ENCODE peak calls at places on chromosomes 4 and X, in eight cellular contexts. Z is adrenal gland; C is activated effector memory CD4-positive, alpha-beta T cell treated with anti-CD3 and anti-CD28 coated beads, Interleukin-2, amount 50 U/mL, for 16 hours; O is NCI-H1092 treated with DMSO at 0.1 percent for 48 hours; G is LoVo; D is progenitor cell of endocrine pancreas; K is kidney tubule cell; S is HT1080. V is an unnamed sample.

GRCh38 chr4:71303850-71304249 is 35.0 kb upstream of the SLC4A4 start:
- DNase-seq in C (no peak), D (no peak), G (no peak), O (no peak), K (no peak), S (no peak), Z (no peak), V (no peak)

GRCh38 chr4:158182736-158183135 is 9.9 kb upstream of the GASK1B start:
- DNase-seq in O (peak; percentile 1), Z (no peak), K (no peak), G (no peak), S (no peak), D (no peak), C (no peak), V (no peak)

GRCh38 chr4:22932326-22932725 is 239.6 kb downstream of the GBA3 start:
- DNase-seq in D (no peak), O (no peak), Z (no peak), C (no peak), G (no peak), S (no peak), K (no peak), V (no peak)

GRCh38 chrX:131816551-131817136 is 206.5 kb upstream of the STK26 start:
- DNase-seq in G (peak; percentile 61), S (no peak), Z (no peak), C (peak; percentile 78), K (peak; percentile 84), D (no peak), O (no peak), V (peak; percentile 16)

GRCh38 chrX:23904096-23904495 is 3.6 kb downstream of the APOO start:
- DNase-seq in G (no peak), S (peak; percentile 13), D (no peak), O (no peak), C (no peak), Z (no peak), K (peak; percentile 27), V (no peak)

GRCh38 chr4:110049951-110050925 is 137.6 kb downstream of the EGF start:
- DNase-seq in D (peak; percentile 18), K (peak; percentile 31), S (peak; percentile 24), C (peak; percentile 75), Z (peak; percentile 80), G (peak; percentile 43), O (peak; percentile 8), V (no peak)

GRCh38 chr4:56276547-56276946 is 110.7 kb downstream of the AASDH start:
- DNase-seq in G (no peak), C (no peak), K (peak; percentile 16), O (no peak), S (peak; percentile 55), Z (no peak), D (no peak), V (no peak)

GRCh38 chr4:169115897-169116254 is 105.8 kb upstream of the CBR4 start:
- DNase-seq in Z (no peak), G (peak; percentile 79), C (no peak), S (peak; percentile 97), K (peak; percentile 99), O (no peak), D (no peak), V (no peak)

GRCh38 chrX:31353095-31353494 is 281.3 kb upstream of the FTHL17 start:
- DNase-seq in D (no peak), C (no peak), K (peak; percentile 82), G (no peak), O (no peak), Z (no peak), S (peak; percentile 52), V (no peak)

GRCh38 chr4:19575959-19576358 is 675.7 kb upstream of the SLIT2 start:
- DNase-seq in G (no peak), K (peak; percentile 54), D (no peak), O (no peak), C (no peak), S (peak; percentile 5), Z (no peak), V (no peak)

GRCh38 chrX:38347136-38347535 is 5.3 kb upstream of the OTC start:
- DNase-seq in Z (no peak), K (peak; percentile 78), C (no peak), S (peak; percentile 84), D (no peak), G (no peak), O (no peak), V (no peak)

GRCh38 chrX:114962209-114962608 is 55.2 kb downstream of the IL13RA2 start:
- DNase-seq in D (no peak), G (no peak), O (no peak), C (no peak), K (no peak), Z (no peak), S (no peak), V (no peak)

GRCh38 chr4:47747846-47748494 is 89.9 kb downstream of the CORIN start:
- DNase-seq in Z (no peak), S (no peak), C (no peak), G (no peak), O (no peak), D (no peak), K (no peak), V (no peak)

GRCh38 chrX:37993857-37994619 is 12.3 kb upstream of the SYTL5 start:
- DNase-seq in C (no peak), K (peak; percentile 51), O (peak; percentile 43), S (peak; percentile 33), G (no peak), D (no peak), Z (no peak), V (no peak)

GRCh38 chr4:121938282-121939092 is 13.4 kb downstream of the TRPC3 start:
- DNase-seq in Z (no peak), D (no peak), S (peak; percentile 24), K (peak; percentile 28), C (no peak), G (no peak), O (no peak), V (no peak)

GRCh38 chr4:158410272-158410671 is 111.4 kb upstream of the RXFP1 start:
- DNase-seq in Z (no peak), K (no peak), S (peak; percentile 38), G (no peak), C (no peak), D (no peak), O (no peak), V (no peak)

GRCh38 chr4:135804785-135805184 is 1603.2 kb upstream of the PABPC4L start:
- DNase-seq in K (no peak), C (no peak), O (no peak), D (no peak), G (no peak), Z (no peak), S (no peak), V (no peak)

GRCh38 chr4:11423465-11423864 is 5.2 kb downstream of the HS3ST1 start:
- DNase-seq in O (no peak), C (no peak), Z (no peak), D (no peak), S (no peak), G (no peak), K (no peak), V (no peak)

GRCh38 chr4:85092943-85093342 is 126.5 kb upstream of the WDFY3 start:
- DNase-seq in D (no peak), S (no peak), C (no peak), K (no peak), O (no peak), G (no peak), Z (no peak), V (no peak)

GRCh38 chr4:167032876-167033275 is 201.4 kb downstream of the SPOCK3 start:
- DNase-seq in O (no peak), D (no peak), G (no peak), K (peak; percentile 20), S (no peak), C (no peak), Z (no peak), V (no peak)

GRCh38 chr4:126238010-126238409 is 923.3 kb downstream of the FAT4 start:
- DNase-seq in C (no peak), O (no peak), K (no peak), G (no peak), Z (no peak), S (no peak), D (no peak), V (no peak)

GRCh38 chr4:110854021-110854678 is 231.3 kb upstream of the PITX2 start:
- DNase-seq in G (peak; percentile 76), O (no peak), D (no peak), Z (no peak), S (peak; percentile 88), C (no peak), K (peak; percentile 81), V (no peak)

GRCh38 chr4:73707918-73708577 is 32.3 kb upstream of the CXCL8 start:
- DNase-seq in K (peak; percentile 82), D (no peak), Z (peak; percentile 86), S (peak; percentile 88), O (no peak), G (peak; percentile 81), C (no peak), V (no peak)

GRCh38 chr4:110184124-110184790 is 14.2 kb downstream of the ELOVL6 start:
- DNase-seq in G (no peak), Z (no peak), S (peak; percentile 71), D (no peak), C (no peak), O (no peak), K (peak; percentile 88), V (no peak)

GRCh38 chr4:74414149-74414809 is 30.7 kb upstream of the AREG start:
- DNase-seq in Z (no peak), D (no peak), C (no peak), K (no peak), G (no peak), O (no peak), S (no peak), V (no peak)

GRCh38 chr4:151537726-151538125 is 128.8 kb downstream of the FHIP1A start:
- DNase-seq in G (no peak), O (no peak), S (peak; percentile 48), Z (no peak), D (no peak), K (no peak), C (no peak), V (no peak)

GRCh38 chrX:108584617-108585211 is 145.1 kb downstream of the COL4A5 start:
- DNase-seq in S (peak; percentile 0), D (no peak), O (no peak), G (no peak), Z (no peak), K (no peak), C (no peak), V (no peak)

GRCh38 chr4:156976147-156976546 is 4.5 kb upstream of the PDGFC start:
- DNase-seq in S (peak; percentile 70), D (no peak), Z (no peak), K (peak; percentile 87), G (peak; percentile 32), O (no peak), C (no peak), V (no peak)

GRCh38 chr4:118032691-118033090 is 1.6 kb upstream of the NDST3 start:
- DNase-seq in D (no peak), K (peak; percentile 77), O (no peak), S (peak; percentile 68), G (no peak), C (no peak), Z (no peak), V (no peak)

GRCh38 chr4:10207116-10207515 is 90.5 kb upstream of the WDR1 start:
- DNase-seq in K (peak; percentile 0), Z (no peak), C (no peak), D (no peak), O (no peak), S (no peak), G (no peak), V (no peak)

GRCh38 chr4:43251760-43252317 is 359.3 kb downstream of the GRXCR1 start:
- DNase-seq in O (peak; percentile 70), K (no peak), C (no peak), Z (no peak), S (no peak), D (no peak), G (no peak), V (no peak)

GRCh38 chr4:23438764-23439163 is 451.1 kb downstream of the PPARGC1A start:
- DNase-seq in O (no peak), K (peak; percentile 74), C (no peak), Z (no peak), D (no peak), S (peak; percentile 48), G (no peak), V (no peak)

GRCh38 chr4:6017030-6017429 is 1.2 kb downstream of the C4orf50 start:
- DNase-seq in G (peak; percentile 5), C (no peak), D (no peak), Z (no peak), S (no peak), K (no peak), O (no peak), V (no peak)

GRCh38 chr4:128776794-128777216 is 32.7 kb upstream of the JADE1 start:
- DNase-seq in G (peak; percentile 11), S (peak; percentile 86), D (no peak), Z (peak; percentile 94), K (peak; percentile 100), O (peak; percentile 63), C (no peak), V (no peak)

V was measured in amygdala.